ENCODE peak calls at places on chromosomes 11 and 22, in eight cellular contexts. H is activated T-cell treated with anti-CD3 and anti-CD28 coated beads, Interleukin-2, amount 50 U/mL, for 72 hours; D is T-helper 17 cell; I is activated CD4-positive, alpha-beta T cell treated with anti-CD3 and anti-CD28 coated beads, Interleukin-2, amount 50 U/mL, for 4 hours; W is cerebellar cortex; M is NCI-H226; K is anterior cingulate cortex; E is posterior vena cava. C is an unnamed sample.

GRCh38 chr11:60184824-60185511 is 2.1 kb upstream of the MS4A6A start:
- DNase-seq in H (no peak), D (no peak), I (no peak), W (no peak), M (no peak), K (no peak), E (no peak), C (no peak)

GRCh38 chr11:10514210-10514609 is 26.8 kb downstream of the RNF141 start:
- DNase-seq in H (no peak), D (no peak), I (no peak), W (no peak), M (no peak), K (no peak), E (no peak), C (peak; percentile 29)

GRCh38 chr22:36873614-36874308 is 13.0 kb downstream of the NCF4 start:
- DNase-seq in H (peak; percentile 68), D (no peak), I (no peak), W (peak; percentile 25), M (peak; percentile 63), K (no peak), E (no peak), C (peak; percentile 62)

GRCh38 chr11:74816664-74817063 is 68.0 kb downstream of the RNF169 start:
- DNase-seq in H (no peak), D (no peak), I (no peak), W (no peak), M (no peak), K (no peak), E (no peak), C (no peak)

GRCh38 chr11:76162336-76163288 is 43.7 kb downstream of the WNT11 start:
- DNase-seq in H (no peak), D (no peak), I (no peak), W (no peak), M (no peak), K (no peak), E (peak; percentile 36), C (no peak)

GRCh38 chr11:64762277-64762915 is 2.6 kb upstream of the PYGM start:
- DNase-seq in H (no peak), D (no peak), I (no peak), W (peak; percentile 61), M (no peak), K (no peak), E (no peak), C (no peak)

GRCh38 chr11:76689313-76689712 is 18.8 kb upstream of the LRRC32 start:
- DNase-seq in H (no peak), D (no peak), I (no peak), W (no peak), M (no peak), K (no peak), E (no peak), C (no peak)

GRCh38 chr11:99410636-99411035 is 389.9 kb downstream of the CNTN5 start:
- DNase-seq in H (no peak), D (no peak), I (no peak), W (no peak), M (no peak), K (no peak), E (no peak), C (no peak)

GRCh38 chr11:47018637-47019036 is 82.1 kb downstream of the CSTPP1 start:
- DNase-seq in H (no peak), D (no peak), I (no peak), W (no peak), M (no peak), K (no peak), E (no peak), C (no peak)

GRCh38 chr22:17754233-17754925 is 19.9 kb downstream of the BID start:
- DNase-seq in H (peak; percentile 50), D (no peak), I (no peak), W (no peak), M (no peak), K (no peak), E (no peak), C (no peak)

GRCh38 chr11:414333-414857 is 404 bp downstream of the SIGIRR start:
- DNase-seq in H (no peak), D (no peak), I (no peak), W (no peak), M (no peak), K (no peak), E (no peak), C (no peak)

GRCh38 chr22:22720201-22720723 is 75.8 kb downstream of the GGTLC2 start:
- DNase-seq in H (peak; percentile 60), D (no peak), I (peak; percentile 8), W (peak; percentile 55), M (no peak), K (no peak), E (no peak), C (peak; percentile 59)

GRCh38 chr22:17969732-17970131 is 54.6 kb downstream of the MICAL3 start:
- DNase-seq in H (no peak), D (no peak), I (no peak), W (no peak), M (peak; percentile 79), K (no peak), E (no peak), C (peak; percentile 79)

GRCh38 chr11:2940166-2940929 is 11.1 kb upstream of the PHLDA2 start:
- DNase-seq in H (peak; percentile 60), D (no peak), I (no peak), W (no peak), M (peak; percentile 37), K (no peak), E (no peak), C (peak; percentile 35)

GRCh38 chr11:3090096-3090901 is 33.1 kb upstream of the CARS1 start:
- DNase-seq in H (no peak), D (no peak), I (no peak), W (no peak), M (no peak), K (no peak), E (no peak), C (no peak)